ENCODE peak calls at places on chromosomes 2 and 18, in six cellular contexts. H is germinal center; A is A549; E is activated T-cell treated with anti-CD3 and anti-CD28 coated beads, Interleukin-2, amount 50 U/mL, for 4 hours; G is fibroblast of pulmonary artery; F is activated CD4-positive, alpha-beta T cell treated with anti-CD3 and anti-CD28 coated beads for 1 hour. I is an unnamed sample.

GRCh38 chr18:36420826-36421225 is 123.3 kb downstream of the FHOD3 start:
- DNase-seq in H (no peak), A (no peak), E (no peak), G (peak; percentile 31), F (no peak), I (no peak)

GRCh38 chr18:26309283-26309682 is 83.0 kb downstream of the TAF4B start:
- DNase-seq in H (no peak), A (peak; percentile 3), E (no peak), G (peak; percentile 69), F (no peak), I (no peak)

GRCh38 chr2:53104263-53104662 is 663.3 kb upstream of the CHAC2 start:
- DNase-seq in H (no peak), A (no peak), E (no peak), G (peak; percentile 66), F (no peak), I (no peak)

GRCh38 chr2:86584164-86584913 is 21.1 kb upstream of the CHMP3 start:
- DNase-seq in H (no peak), A (no peak), E (no peak), G (peak; percentile 84), F (no peak), I (no peak)

GRCh38 chr2:139790807-139791206 is 1010.6 kb upstream of the NXPH2 start:
- DNase-seq in H (no peak), A (peak; percentile 0), E (no peak), G (peak; percentile 62), F (no peak), I (no peak)

GRCh38 chr2:20594048-20594750 is 56.7 kb downstream of the HS1BP3 start:
- DNase-seq in H (no peak), A (no peak), E (no peak), G (no peak), F (no peak), I (no peak)

GRCh38 chr2:218074031-218074430 is 5.0 kb downstream of the RUFY4 start:
- DNase-seq in H (peak; percentile 45), A (peak; percentile 32), E (no peak), G (peak; percentile 8), F (no peak), I (no peak)

GRCh38 chr2:146124741-146125140 is 1604.8 kb upstream of the ZEB2 start:
- DNase-seq in H (no peak), A (no peak), E (no peak), G (peak; percentile 64), F (no peak), I (no peak)

GRCh38 chr2:186518291-186518690 is 32.2 kb downstream of the ZC3H15 start:
- DNase-seq in H (no peak), A (no peak), E (no peak), G (no peak), F (no peak), I (no peak)